ENCODE peak calls at places on chromosomes 5 and 9, in eight cellular contexts. U is stimulated activated CD8-positive, alpha-beta memory T cell treated with anti-CD3 and anti-CD28 coated beads, Interleukin-15, amount 100 ng/mL, for 1 hour; V is NCI-H1105 treated with DMSO at 0.1 percent for 48 hours; A is DMS153; O is WTC11; W is aorta; Z is pons; M is EH. P is an unnamed sample.

GRCh38 chr9:118170032-118170955 is 466.1 kb downstream of the TLR4 start:
- DNase-seq in O (peak; percentile 66), U (no peak), Z (peak; percentile 90), M (peak; percentile 5), W (no peak), A (peak; percentile 69), V (peak; percentile 69), P (no peak)

GRCh38 chr5:60463179-60463868 is 236.6 kb downstream of the DEPDC1B start:
- DNase-seq in U (no peak), A (no peak), M (peak; percentile 58), O (no peak), W (no peak), Z (no peak), V (no peak), P (no peak)

GRCh38 chr9:68507098-68507795 is 33.4 kb downstream of the TMEM252 start:
- DNase-seq in M (peak; percentile 30), A (no peak), Z (peak; percentile 29), U (no peak), V (peak; percentile 32), W (no peak), O (no peak), P (no peak)

GRCh38 chr5:136036991-136037705 is 8.4 kb downstream of the TGFBI start:
- DNase-seq in U (no peak), Z (no peak), V (peak; percentile 8), O (no peak), M (peak; percentile 93), W (no peak), A (peak; percentile 99), P (peak; percentile 54)

GRCh38 chr9:95182854-95183563 is 134.5 kb downstream of the FANCC start:
- DNase-seq in Z (peak; percentile 41), W (no peak), V (no peak), M (no peak), A (no peak), U (no peak), O (peak; percentile 65), P (no peak)

GRCh38 chr5:72402959-72403628 is 82.9 kb downstream of the PTCD2 start:
- DNase-seq in M (no peak), W (no peak), Z (no peak), O (peak; percentile 46), V (no peak), A (no peak), U (no peak), P (no peak)

GRCh38 chr5:3993856-3994473 is 398.3 kb downstream of the IRX1 start:
- DNase-seq in Z (no peak), O (no peak), U (no peak), M (no peak), W (no peak), A (no peak), V (no peak), P (no peak)

GRCh38 chr5:154972476-154973080 is 31.7 kb downstream of the MRPL22 start:
- DNase-seq in V (peak; percentile 1), U (no peak), A (peak; percentile 2), Z (peak; percentile 76), O (peak; percentile 32), W (no peak), M (peak; percentile 57), P (no peak)